ENCODE peak calls at places on chromosomes 13 and 19, in six cellular contexts. Y is upper lobe of right lung, Z is esophagus squamous epithelium, S is uterus, C is progenitor cell of endocrine pancreas, A is fibroblast of the aortic adventitia. X is an unnamed sample.

GRCh38 chr19:12647490-12648071 is 19.0 kb downstream of the MAN2B1 start:
- DNase-seq in Y (peak; percentile 90), Z (no peak), S (peak; percentile 70), C (no peak), A (no peak), X (no peak)

GRCh38 chr19:7622933-7623685 is 6.2 kb downstream of the XAB2 start:
- DNase-seq in Y (no peak), Z (no peak), S (no peak), C (no peak), A (no peak), X (no peak)

GRCh38 chr13:43036386-43037220 is 13.2 kb downstream of the DNAJC15 start:
- DNase-seq in Y (peak; percentile 70), Z (no peak), S (no peak), C (no peak), A (peak; percentile 43), X (no peak)

GRCh38 chr13:73601708-73602107 is 532.5 kb downstream of the KLF12 start:
- DNase-seq in Y (no peak), Z (no peak), S (no peak), C (no peak), A (no peak), X (no peak)

GRCh38 chr19:4449022-4449825 is 8.4 kb downstream of the UBXN6 start:
- DNase-seq in Y (no peak), Z (no peak), S (no peak), C (no peak), A (peak; percentile 42), X (no peak)

GRCh38 chr13:66077286-66077685 is 1152.8 kb downstream of the PCDH9 start:
- DNase-seq in Y (no peak), Z (no peak), S (no peak), C (no peak), A (peak; percentile 16), X (no peak)

GRCh38 chr19:16572332-16573211 is at the start of gene SLC35E1:
- DNase-seq in Y (peak; percentile 98), Z (peak; percentile 77), S (peak; percentile 93), C (peak; percentile 89), A (peak; percentile 91), X (peak; percentile 94)

GRCh38 chr19:35717665-35718344 is at the start of gene KMT2B:
- DNase-seq in Y (no peak), Z (no peak), S (no peak), C (peak; percentile 93), A (no peak), X (peak; percentile 97)

GRCh38 chr13:106151056-106151699 is 384.3 kb downstream of the EFNB2 start:
- DNase-seq in Y (no peak), Z (no peak), S (no peak), C (no peak), A (peak; percentile 93), X (peak; percentile 87)

GRCh38 chr19:51980116-51980736 is 6.4 kb downstream of the ZNF350 start:
- DNase-seq in Y (no peak), Z (no peak), S (no peak), C (no peak), A (no peak), X (no peak)

GRCh38 chr19:55528030-55528801 is 8.7 kb downstream of the SBK2 start:
- DNase-seq in Y (no peak), Z (no peak), S (no peak), C (no peak), A (no peak), X (no peak)

GRCh38 chr19:801030-801860 is 4.0 kb downstream of the PTBP1 start:
- DNase-seq in Y (peak; percentile 89), Z (no peak), S (peak; percentile 64), C (no peak), A (peak; percentile 55), X (no peak)

GRCh38 chr19:31436121-31436776 is 87.0 kb upstream of the TSHZ3 start:
- DNase-seq in Y (no peak), Z (no peak), S (no peak), C (no peak), A (peak; percentile 64), X (no peak)

GRCh38 chr13:24192036-24192810 is 31.7 kb downstream of the SPATA13 start:
- DNase-seq in Y (no peak), Z (no peak), S (no peak), C (no peak), A (no peak), X (no peak)

GRCh38 chr13:48437381-48437780 is 24.5 kb upstream of the LPAR6 start:
- DNase-seq in Y (no peak), Z (no peak), S (peak; percentile 50), C (no peak), A (peak; percentile 92), X (no peak)

GRCh38 chr19:49363265-49364082 is at the start of gene DKKL1:
- DNase-seq in Y (peak; percentile 99), Z (peak; percentile 67), S (peak; percentile 100), C (peak; percentile 99), A (peak; percentile 99), X (peak; percentile 98)

GRCh38 chr13:25037057-25037813 is 58.7 kb upstream of the PABPC3 start:
- DNase-seq in Y (no peak), Z (no peak), S (no peak), C (peak; percentile 38), A (peak; percentile 74), X (no peak)

GRCh38 chr13:75299913-75300862 is 181.8 kb downstream of the TBC1D4 start:
- DNase-seq in Y (no peak), Z (no peak), S (no peak), C (no peak), A (peak; percentile 35), X (no peak)

GRCh38 chr19:56946164-56946563 is 105.6 kb upstream of the PEG3 start:
- DNase-seq in Y (no peak), Z (no peak), S (no peak), C (no peak), A (no peak), X (no peak)

GRCh38 chr13:27794075-27794691 is 1.9 kb downstream of the GSX1 start:
- DNase-seq in Y (no peak), Z (no peak), S (no peak), C (no peak), A (no peak), X (no peak)

GRCh38 chr13:44188257-44188656 is 185.4 kb upstream of the SERP2 start:
- DNase-seq in Y (no peak), Z (no peak), S (no peak), C (no peak), A (peak; percentile 56), X (peak; percentile 77)

GRCh38 chr19:21934593-21934992 is 76.2 kb downstream of the ZNF208 start:
- DNase-seq in Y (no peak), Z (no peak), S (no peak), C (no peak), A (no peak), X (no peak)

GRCh38 chr13:110944968-110945952 is 30.4 kb upstream of the ANKRD10 start:
- DNase-seq in Y (no peak), Z (no peak), S (no peak), C (no peak), A (no peak), X (no peak)

GRCh38 chr19:344625-345319 is at the start of gene MIER2:
- DNase-seq in Y (peak; percentile 92), Z (no peak), S (peak; percentile 75), C (peak; percentile 93), A (peak; percentile 65), X (peak; percentile 67)

GRCh38 chr19:39474139-39474620 is 6.5 kb upstream of the TIMM50 start:
- DNase-seq in Y (peak; percentile 82), Z (no peak), S (peak; percentile 49), C (peak; percentile 74), A (peak; percentile 28), X (no peak)

DNA sequence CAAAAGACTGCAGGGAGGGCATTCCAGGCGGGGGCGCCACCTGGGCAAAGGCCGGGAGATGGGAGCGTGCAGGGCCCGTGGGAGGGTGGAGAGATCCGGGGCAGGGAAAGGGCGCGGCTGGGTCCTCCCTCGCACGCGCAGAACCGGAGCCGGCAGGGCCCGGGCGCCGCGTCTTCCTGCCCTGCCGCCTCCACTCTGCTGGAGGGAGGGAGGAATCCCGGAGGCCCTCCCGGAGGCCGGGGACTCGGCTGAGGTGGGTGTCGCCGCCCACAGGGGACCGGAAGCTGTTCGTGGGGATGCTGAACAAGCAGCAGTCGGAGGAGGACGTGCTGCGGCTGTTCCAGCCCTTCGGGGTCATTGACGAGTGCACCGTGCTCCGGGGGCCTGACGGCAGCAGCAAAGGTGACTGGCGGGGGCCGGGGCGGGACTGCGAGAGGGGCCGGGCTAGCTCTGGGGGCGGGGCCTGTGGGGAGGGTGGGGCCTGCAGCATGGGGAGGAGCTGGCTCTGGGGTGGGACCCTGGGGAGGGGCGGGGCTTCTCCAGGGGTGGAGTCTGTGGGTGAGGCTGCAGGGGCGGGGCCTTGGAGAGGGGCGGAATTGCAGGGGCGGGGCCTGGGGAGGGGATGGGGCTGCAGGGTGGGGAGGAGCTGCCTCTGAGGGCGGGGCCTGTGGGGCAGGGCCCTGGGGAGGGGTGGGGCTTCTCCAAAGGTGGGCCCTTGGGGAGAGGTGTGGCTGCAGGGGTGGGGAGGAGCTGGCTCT is 51.3 kb downstream of the CELF5 start:
- DNase-seq in Y (peak; percentile 90), Z (no peak), S (peak; percentile 42), C (peak; percentile 55), A (peak; percentile 64), X (peak; percentile 86)
- TF ChIP-seq CTCF in Y (peak; percentile 18), Z (no peak), S (no peak), C (peak; percentile 64), A (no peak), X (peak; percentile 48)

GRCh38 chr19:46372901-46373572 is 26.1 kb downstream of the PPP5C start:
- DNase-seq in Y (peak; percentile 60), Z (no peak), S (no peak), C (no peak), A (peak; percentile 41), X (peak; percentile 65)
- TF ChIP-seq CTCF in Y (peak; percentile 14), Z (peak; percentile 31), S (peak; percentile 15), C (peak; percentile 40), A (peak; percentile 25), X (peak; percentile 53)

DNA sequence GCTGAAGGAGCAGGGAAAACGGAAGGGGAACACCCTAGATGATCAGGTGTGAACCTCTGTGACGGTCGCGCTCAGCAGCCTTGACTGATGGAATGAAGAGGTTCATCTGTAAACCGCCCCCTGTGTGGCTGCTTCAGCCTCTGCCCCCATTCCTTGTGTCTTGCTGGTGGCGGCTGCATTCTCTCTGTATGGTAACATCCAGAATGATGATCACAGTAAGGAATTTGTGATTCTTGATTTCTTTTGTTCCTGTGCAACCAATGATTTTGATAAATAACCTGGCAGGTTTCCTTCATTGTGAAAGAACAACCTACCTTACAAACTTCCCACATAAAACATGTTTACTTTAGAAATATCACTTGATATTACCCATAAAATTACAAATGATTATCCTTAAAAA is 118.7 kb upstream of the MCF2L start:
- DNase-seq in Y (no peak), Z (no peak), S (no peak), C (no peak), A (no peak), X (peak; percentile 31)
- TF ChIP-seq CTCF in Y (no peak), Z (no peak), S (no peak), C (no peak), A (no peak), X (no peak)

GRCh38 chr19:18119243-18120105 is 21.9 kb downstream of the MAST3 start:
- DNase-seq in Y (no peak), Z (no peak), S (no peak), C (no peak), A (no peak), X (no peak)

GRCh38 chr19:18117364-18117691 is 19.8 kb downstream of the MAST3 start:
- DNase-seq in Y (no peak), Z (no peak), S (no peak), C (no peak), A (no peak), X (no peak)

GRCh38 chr19:18120127-18120526 is 22.5 kb downstream of the MAST3 start:
- DNase-seq in Y (no peak), Z (no peak), S (no peak), C (no peak), A (no peak), X (no peak)

GRCh38 chr19:18118420-18119242 is 21.1 kb downstream of the MAST3 start:
- DNase-seq in Y (no peak), Z (no peak), S (no peak), C (no peak), A (peak; percentile 54), X (no peak)

GRCh38 chr19:18117692-18118378 is 20.3 kb downstream of the MAST3 start:
- DNase-seq in Y (peak; percentile 97), Z (no peak), S (peak; percentile 84), C (peak; percentile 94), A (peak; percentile 72), X (no peak)
- TF ChIP-seq CTCF in Y (no peak), Z (no peak), S (no peak), C (peak; percentile 10), A (no peak), X (peak; percentile 20)